ENCODE peak calls at places on chromosomes 16 and 17, in ten cellular contexts. U is stimulated activated CD4-positive, alpha-beta T cell treated with anti-CD3 and anti-CD28 coated beads, Interleukin-4, amount 100 ng/mL, for 4 hours; G is ACHN; D is adipocyte; I is amniotic stem cell; B is transverse colon; L is GM04503; H is WERI-Rb-1; T is HCEC 1CT; E is 8988T. K is an unnamed sample.

GRCh38 chr16:4538386-4539235 is at the start of gene CDIP1:
- DNase-seq in E (peak), I (peak), L (peak), G (peak), T (peak), U (peak), D (peak), B (peak), H (peak), K (peak)

GRCh38 chr16:71249399-71249798 is 18.9 kb upstream of the HYDIN start:
- DNase-seq in I (no peak), B (no peak), D (no peak), H (no peak), T (no peak), L (no peak), U (no peak), E (no peak), G (no peak), K (peak)

GRCh38 chr16:66842765-66843164 is 1.4 kb upstream of the CA7 start:
- DNase-seq in B (no peak), L (no peak), D (no peak), T (no peak), G (no peak), H (no peak), U (no peak), I (no peak), E (no peak), K (no peak)

GRCh38 chr17:42260318-42260717 is 15.9 kb downstream of the STAT5B start:
- DNase-seq in G (no peak), L (no peak), U (no peak), D (no peak), E (no peak), H (no peak), B (no peak), T (no peak), I (no peak), K (no peak)

GRCh38 chr16:84159006-84159405 is 13.9 kb downstream of the DNAAF1 start:
- DNase-seq in U (no peak), I (no peak), L (no peak), T (no peak), H (no peak), E (no peak), B (no peak), D (no peak), G (no peak), K (no peak)

GRCh38 chr17:40180694-40181093 is 3.4 kb downstream of the RAPGEFL1 start:
- DNase-seq in D (no peak), I (no peak), U (no peak), E (no peak), B (peak), T (no peak), H (no peak), G (no peak), L (no peak), K (no peak)

GRCh38 chr17:19781488-19782458 is 33.7 kb upstream of the ALDH3A1 start:
- DNase-seq in I (no peak), T (no peak), U (no peak), L (no peak), E (no peak), H (no peak), D (no peak), B (no peak), G (no peak), K (no peak)

GRCh38 chr17:67223924-67224323 is 21.1 kb downstream of the HELZ start:
- DNase-seq in I (no peak), D (no peak), U (no peak), G (no peak), L (no peak), T (no peak), H (peak), B (no peak), E (no peak), K (peak)

GRCh38 chr16:3759736-3760135 is 42.4 kb upstream of the TRAP1 start:
- DNase-seq in D (no peak), L (no peak), H (no peak), U (no peak), B (no peak), I (no peak), G (no peak), T (no peak), E (no peak), K (no peak)

GRCh38 chr16:69465083-69465721 is 40.8 kb downstream of the CYB5B start:
- DNase-seq in E (no peak), G (no peak), B (peak), I (no peak), U (no peak), L (no peak), H (no peak), D (peak), T (no peak), K (peak)

GRCh38 chr17:2958706-2959222 is 104.6 kb downstream of the OR1D5 start:
- DNase-seq in E (no peak), L (no peak), I (no peak), H (no peak), G (no peak), B (no peak), U (no peak), T (no peak), D (no peak), K (peak)

GRCh38 chr17:61848896-61849295 is 14.4 kb downstream of the BRIP1 start:
- DNase-seq in T (no peak), B (no peak), D (no peak), U (no peak), H (no peak), G (no peak), E (no peak), I (no peak), L (no peak), K (peak)

GRCh38 chr16:11667824-11668589 is at the start of gene SNN:
- DNase-seq in E (peak), D (peak), U (peak), T (peak), H (peak), I (peak), B (peak), G (peak), L (no peak), K (peak)

GRCh38 chr17:28950017-28950751 is 1.1 kb downstream of the PHF12 start:
- DNase-seq in H (peak), D (peak), E (peak), B (peak), U (peak), T (peak), G (peak), I (no peak), L (no peak), K (peak)

GRCh38 chr16:51982715-51983680 is 563.9 kb downstream of the TOX3 start:
- DNase-seq in B (peak), T (peak), L (no peak), G (peak), E (no peak), U (no peak), H (peak), I (peak), D (peak), K (peak)

GRCh38 chr17:82566129-82566995 is 46.8 kb downstream of the FOXK2 start:
- DNase-seq in G (no peak), T (no peak), H (no peak), L (no peak), I (no peak), D (no peak), B (peak), E (no peak), U (no peak), K (no peak)

GRCh38 chr16:76926595-76926994 is 264.4 kb upstream of the MON1B start:
- DNase-seq in E (no peak), D (no peak), T (no peak), I (no peak), G (no peak), L (no peak), B (no peak), U (no peak), H (no peak), K (no peak)

GRCh38 chr17:65181237-65182061 is 44.3 kb downstream of the RGS9 start:
- DNase-seq in E (no peak), B (no peak), I (no peak), L (no peak), D (no peak), H (no peak), T (no peak), G (no peak), U (no peak), K (no peak)

GRCh38 chr16:65833171-65833871 is 533.2 kb upstream of the CDH5 start:
- DNase-seq in U (no peak), T (peak), I (peak), H (no peak), B (no peak), L (peak), G (no peak), E (no peak), D (peak), K (no peak)

GRCh38 chr16:2213817-2214720 is 571 bp downstream of the PGP start:
- DNase-seq in G (peak), E (no peak), D (peak), I (no peak), T (no peak), L (no peak), U (no peak), B (no peak), H (no peak), K (no peak)

GRCh38 chr17:14268264-14268663 is 31.6 kb upstream of the CDRT15 start:
- DNase-seq in H (peak), D (no peak), I (no peak), L (no peak), E (no peak), B (no peak), U (no peak), T (no peak), G (peak), K (peak)

GRCh38 chr17:59238904-59239303 is 18.6 kb downstream of the GDPD1 start:
- DNase-seq in L (no peak), H (no peak), T (no peak), U (no peak), G (no peak), I (no peak), B (no peak), E (no peak), D (no peak), K (peak)

GRCh38 chr16:69563605-69564580 is 1.9 kb upstream of the NFAT5 start:
- DNase-seq in U (peak), B (no peak), G (peak), H (peak), D (peak), T (peak), E (no peak), I (no peak), L (no peak), K (peak)

GRCh38 chr16:57988929-57989328 is 11.5 kb downstream of the ZNF319 start:
- DNase-seq in D (no peak), G (peak), U (no peak), E (no peak), H (peak), B (no peak), T (no peak), I (no peak), L (no peak), K (no peak)

GRCh38 chr16:55452996-55453395 is 26.0 kb upstream of the MMP2 start:
- DNase-seq in E (no peak), H (no peak), I (no peak), T (no peak), U (no peak), G (no peak), B (no peak), L (no peak), D (no peak), K (no peak)

GRCh38 chr16:1698680-1699079 is 7.3 kb upstream of the MAPK8IP3 start:
- DNase-seq in L (no peak), T (no peak), U (no peak), H (no peak), D (no peak), I (no peak), G (no peak), B (no peak), E (no peak), K (no peak)

GRCh38 chr16:51763072-51763658 is 612.1 kb upstream of the SALL1 start:
- DNase-seq in U (no peak), L (no peak), D (no peak), T (no peak), I (no peak), E (no peak), H (peak), G (no peak), B (no peak), K (peak)

GRCh38 chr16:72068930-72069329 is 5.9 kb downstream of the HPR start:
- DNase-seq in B (no peak), I (no peak), U (no peak), D (no peak), G (no peak), L (no peak), T (no peak), E (no peak), H (no peak), K (no peak)

GRCh38 chr17:77851921-77852320 is 106.6 kb upstream of the TNRC6C start:
- DNase-seq in D (no peak), T (no peak), I (no peak), E (no peak), L (no peak), G (no peak), B (no peak), H (no peak), U (no peak), K (no peak)

GRCh38 chr17:60359415-60359814 is 32.5 kb downstream of the USP32 start:
- DNase-seq in H (no peak), U (no peak), B (no peak), T (no peak), I (no peak), E (no peak), D (no peak), L (no peak), G (no peak), K (no peak)

GRCh38 chr17:31171711-31172110 is 76.9 kb downstream of the NF1 start:
- DNase-seq in G (no peak), U (no peak), H (no peak), L (no peak), E (no peak), D (no peak), I (no peak), B (no peak), T (peak), K (no peak)

GRCh38 chr17:43442711-43443110 is 41.1 kb upstream of the DHX8 start:
- DNase-seq in I (peak), G (peak), D (peak), H (no peak), L (no peak), E (no peak), U (no peak), T (peak), B (no peak), K (no peak)

GRCh38 chr17:78759203-78759968 is 22.7 kb downstream of the CYTH1 start:
- DNase-seq in D (peak), E (no peak), B (peak), U (peak), I (no peak), G (no peak), T (no peak), H (no peak), L (no peak), K (no peak)

GRCh38 chr16:21097151-21097550 is 53.5 kb downstream of the DNAH3 start:
- DNase-seq in I (no peak), G (peak), T (peak), E (no peak), D (peak), U (no peak), B (no peak), L (no peak), H (no peak), K (peak)

GRCh38 chr17:60792250-60792898 is 114.7 kb downstream of the BCAS3 start:
- DNase-seq in D (no peak), T (no peak), B (no peak), L (no peak), U (no peak), E (no peak), G (no peak), H (no peak), I (no peak), K (peak)

GRCh38 chr16:27177031-27177774 is 26.1 kb upstream of the KDM8 start:
- DNase-seq in U (peak), G (peak), E (no peak), D (peak), H (no peak), B (no peak), I (peak), L (peak), T (peak), K (no peak)

GRCh38 chr17:1870592-1870991 is 40.8 kb downstream of the RPA1 start:
- DNase-seq in H (no peak), E (no peak), G (no peak), T (no peak), U (no peak), I (no peak), L (no peak), D (no peak), B (no peak), K (peak)

GRCh38 chr17:28745052-28745776 is 1.4 kb downstream of the TRAF4 start:
- DNase-seq in E (no peak), H (peak), D (peak), U (peak), T (peak), G (peak), B (peak), I (no peak), L (no peak), K (peak)